ENCODE peak calls at places on chromosomes 6 and 20, in six cellular contexts. One of them, this sample, is unnamed.

GRCh38 chr6:502761-503160 is 111.2 kb downstream of the IRF4 start:
- DNase-seq in GM23338: no peak
- DNase-seq in fibroblast of lung: no peak
- DNase-seq in HCT116: no peak
- DNase-seq in mammary epithelial cell: no peak
- DNase-seq in GM23248: no peak
- DNase-seq in this sample: no peak

GRCh38 chr6:54958446-54958845 is 111.9 kb downstream of the FAM83B start:
- DNase-seq in GM23338: no peak
- DNase-seq in fibroblast of lung: no peak
- DNase-seq in HCT116: no peak
- DNase-seq in mammary epithelial cell: no peak
- DNase-seq in GM23248: no peak
- DNase-seq in this sample: no peak

GRCh38 chr20:36255445-36255844 is 19.2 kb downstream of the AAR2 start:
- DNase-seq in GM23338: no peak
- DNase-seq in fibroblast of lung: no peak
- DNase-seq in HCT116: no peak
- DNase-seq in mammary epithelial cell: no peak
- DNase-seq in GM23248: no peak
- DNase-seq in this sample: no peak

GRCh38 chr20:58054744-58055373 is 173.6 kb downstream of the ANKRD60 start:
- DNase-seq in GM23338: peak; percentile 26
- DNase-seq in fibroblast of lung: no peak
- DNase-seq in HCT116: no peak
- DNase-seq in mammary epithelial cell: no peak
- DNase-seq in GM23248: peak; percentile 46
- DNase-seq in this sample: peak; percentile 35

GRCh38 chr20:9408422-9409300 is 105.7 kb upstream of the LAMP5 start:
- DNase-seq in GM23338: no peak
- DNase-seq in fibroblast of lung: peak; percentile 64
- DNase-seq in HCT116: no peak
- DNase-seq in mammary epithelial cell: peak; percentile 39
- DNase-seq in GM23248: peak; percentile 71
- DNase-seq in this sample: no peak

GRCh38 chr6:134171517-134171916 is 119.1 kb upstream of the SLC2A12 start:
- DNase-seq in GM23338: no peak
- DNase-seq in fibroblast of lung: peak; percentile 18
- DNase-seq in HCT116: no peak
- DNase-seq in mammary epithelial cell: peak; percentile 41
- DNase-seq in GM23248: no peak
- DNase-seq in this sample: no peak

GRCh38 chr20:48186447-48186846 is 401.2 kb upstream of the SULF2 start:
- DNase-seq in GM23338: no peak
- DNase-seq in fibroblast of lung: no peak
- DNase-seq in HCT116: no peak
- DNase-seq in mammary epithelial cell: peak; percentile 20
- DNase-seq in GM23248: no peak
- DNase-seq in this sample: no peak

GRCh38 chr6:2546941-2547716 is 203.6 kb downstream of the MYLK4 start:
- DNase-seq in GM23338: no peak
- DNase-seq in fibroblast of lung: peak; percentile 35
- DNase-seq in HCT116: no peak
- DNase-seq in mammary epithelial cell: no peak
- DNase-seq in GM23248: no peak
- DNase-seq in this sample: no peak

GRCh38 chr20:43205699-43206098 is 16.0 kb upstream of the PTPRT start:
- DNase-seq in GM23338: no peak
- DNase-seq in fibroblast of lung: no peak
- DNase-seq in HCT116: no peak
- DNase-seq in mammary epithelial cell: no peak
- DNase-seq in GM23248: no peak
- DNase-seq in this sample: no peak

GRCh38 chr6:81950877-81951276 is 198.4 kb upstream of the TENT5A start:
- DNase-seq in GM23338: no peak
- DNase-seq in fibroblast of lung: peak; percentile 28
- DNase-seq in HCT116: peak; percentile 37
- DNase-seq in mammary epithelial cell: peak; percentile 72
- DNase-seq in GM23248: peak; percentile 66
- DNase-seq in this sample: no peak

GRCh38 chr6:26554669-26555504 is 16.7 kb downstream of the HMGN4 start:
- DNase-seq in GM23338: peak; percentile 68
- DNase-seq in fibroblast of lung: peak; percentile 67
- DNase-seq in HCT116: no peak
- DNase-seq in mammary epithelial cell: peak; percentile 54
- DNase-seq in GM23248: peak; percentile 69
- DNase-seq in this sample: peak; percentile 62

GRCh38 chr6:8758412-8758811 is 323.1 kb upstream of the SLC35B3 start:
- DNase-seq in GM23338: no peak
- DNase-seq in fibroblast of lung: no peak
- DNase-seq in HCT116: no peak
- DNase-seq in mammary epithelial cell: no peak
- DNase-seq in GM23248: no peak
- DNase-seq in this sample: no peak

GRCh38 chr6:119445666-119446622 is 96.4 kb upstream of the MAN1A1 start:
- DNase-seq in GM23338: peak; percentile 21
- DNase-seq in fibroblast of lung: peak; percentile 68
- DNase-seq in HCT116: no peak
- DNase-seq in mammary epithelial cell: peak; percentile 51
- DNase-seq in GM23248: peak; percentile 64
- DNase-seq in this sample: peak; percentile 16

GRCh38 chr20:48745330-48745729 is 82.5 kb downstream of the PREX1 start:
- DNase-seq in GM23338: no peak
- DNase-seq in fibroblast of lung: peak; percentile 28
- DNase-seq in HCT116: no peak
- DNase-seq in mammary epithelial cell: no peak
- DNase-seq in GM23248: peak; percentile 13
- DNase-seq in this sample: no peak

GRCh38 chr6:127069659-127070279 is 48.7 kb upstream of the RSPO3 start:
- DNase-seq in GM23338: peak; percentile 75
- DNase-seq in fibroblast of lung: peak; percentile 51
- DNase-seq in HCT116: peak; percentile 36
- DNase-seq in mammary epithelial cell: peak; percentile 11
- DNase-seq in GM23248: peak; percentile 55
- DNase-seq in this sample: peak; percentile 46

GRCh38 chr6:110664933-110665332 is 150.3 kb downstream of the CDK19 start:
- DNase-seq in GM23338: no peak
- DNase-seq in fibroblast of lung: peak; percentile 36
- DNase-seq in HCT116: no peak
- DNase-seq in mammary epithelial cell: no peak
- DNase-seq in GM23248: peak; percentile 21
- DNase-seq in this sample: no peak

GRCh38 chr20:2364014-2364413 is 16.7 kb upstream of the TGM6 start:
- DNase-seq in GM23338: no peak
- DNase-seq in fibroblast of lung: no peak
- DNase-seq in HCT116: no peak
- DNase-seq in mammary epithelial cell: peak; percentile 57
- DNase-seq in GM23248: peak; percentile 87
- DNase-seq in this sample: no peak

GRCh38 chr6:38354905-38355304 is 284.8 kb downstream of the BTBD9 start:
- DNase-seq in GM23338: no peak
- DNase-seq in fibroblast of lung: no peak
- DNase-seq in HCT116: no peak
- DNase-seq in mammary epithelial cell: no peak
- DNase-seq in GM23248: no peak
- DNase-seq in this sample: no peak

GRCh38 chr6:134398453-134398852 is 80.5 kb upstream of the SGK1 start:
- DNase-seq in GM23338: no peak
- DNase-seq in fibroblast of lung: no peak
- DNase-seq in HCT116: no peak
- DNase-seq in mammary epithelial cell: no peak
- DNase-seq in GM23248: no peak
- DNase-seq in this sample: no peak

GRCh38 chr20:3786665-3787639 is at the start of gene CENPB:
- DNase-seq in GM23338: peak; percentile 93
- DNase-seq in fibroblast of lung: peak; percentile 81
- DNase-seq in HCT116: peak; percentile 57
- DNase-seq in mammary epithelial cell: peak; percentile 81
- DNase-seq in GM23248: peak; percentile 95
- DNase-seq in this sample: peak; percentile 95

GRCh38 chr20:32638848-32639247 is 34.9 kb downstream of the C20orf203 start:
- DNase-seq in GM23338: peak; percentile 56
- DNase-seq in fibroblast of lung: no peak
- DNase-seq in HCT116: no peak
- DNase-seq in mammary epithelial cell: peak; percentile 91
- DNase-seq in GM23248: peak; percentile 31
- DNase-seq in this sample: no peak

GRCh38 chr20:41631826-41632225 is 13.6 kb upstream of the CHD6 start:
- DNase-seq in GM23338: no peak
- DNase-seq in fibroblast of lung: peak; percentile 35
- DNase-seq in HCT116: no peak
- DNase-seq in mammary epithelial cell: peak; percentile 6
- DNase-seq in GM23248: peak; percentile 83
- DNase-seq in this sample: no peak

GRCh38 chr6:116665464-116665863 is 3.1 kb downstream of the ZUP1 start:
- DNase-seq in GM23338: no peak
- DNase-seq in fibroblast of lung: no peak
- DNase-seq in HCT116: no peak
- DNase-seq in mammary epithelial cell: no peak
- DNase-seq in GM23248: no peak
- DNase-seq in this sample: no peak

GRCh38 chr6:45555981-45556771 is 178.4 kb upstream of the SUPT3H start:
- DNase-seq in GM23338: no peak
- DNase-seq in fibroblast of lung: peak; percentile 68
- DNase-seq in HCT116: no peak
- DNase-seq in mammary epithelial cell: no peak
- DNase-seq in GM23248: peak; percentile 60
- DNase-seq in this sample: peak; percentile 37

GRCh38 chr6:49202923-49203322 is 260.1 kb downstream of the MMUT start:
- DNase-seq in GM23338: no peak
- DNase-seq in fibroblast of lung: no peak
- DNase-seq in HCT116: no peak
- DNase-seq in mammary epithelial cell: peak; percentile 54
- DNase-seq in GM23248: no peak
- DNase-seq in this sample: no peak

GRCh38 chr20:14208956-14209355 is 128.5 kb downstream of the FLRT3 start:
- DNase-seq in GM23338: no peak
- DNase-seq in fibroblast of lung: no peak
- DNase-seq in HCT116: no peak
- DNase-seq in mammary epithelial cell: no peak
- DNase-seq in GM23248: no peak
- DNase-seq in this sample: no peak

GRCh38 chr20:14198416-14198815 is 139.0 kb downstream of the FLRT3 start:
- DNase-seq in GM23338: no peak
- DNase-seq in fibroblast of lung: no peak
- DNase-seq in HCT116: no peak
- DNase-seq in mammary epithelial cell: no peak
- DNase-seq in GM23248: no peak
- DNase-seq in this sample: no peak

GRCh38 chr20:14207591-14207990 is 129.8 kb downstream of the FLRT3 start:
- DNase-seq in GM23338: no peak
- DNase-seq in fibroblast of lung: no peak
- DNase-seq in HCT116: no peak
- DNase-seq in mammary epithelial cell: no peak
- DNase-seq in GM23248: no peak
- DNase-seq in this sample: no peak

GRCh38 chr20:14199111-14199510 is 138.3 kb downstream of the FLRT3 start:
- DNase-seq in GM23338: no peak
- DNase-seq in fibroblast of lung: no peak
- DNase-seq in HCT116: no peak
- DNase-seq in mammary epithelial cell: no peak
- DNase-seq in GM23248: no peak
- DNase-seq in this sample: no peak

DNA sequence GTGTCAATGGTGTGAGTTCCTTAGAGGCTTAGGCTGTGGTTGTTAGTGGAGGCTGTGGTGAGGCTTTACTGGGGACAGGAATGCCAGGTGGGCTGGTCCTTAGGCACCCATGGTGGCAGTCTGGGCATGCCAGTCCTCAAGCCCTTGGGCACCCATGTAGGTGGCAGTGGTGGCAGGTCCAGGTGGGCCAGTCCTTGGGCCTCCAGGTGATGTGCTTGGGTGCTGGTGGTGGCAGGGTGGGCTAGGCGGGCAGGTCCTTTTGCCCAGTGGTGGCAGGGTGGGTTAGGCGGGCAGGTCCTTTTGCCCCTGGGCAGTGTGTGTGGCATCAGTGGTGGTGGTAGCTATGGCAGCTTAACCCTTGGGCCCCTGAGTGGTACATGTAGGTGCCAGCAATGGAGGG is 133.8 kb downstream of the FLRT3 start:
- DNase-seq in GM23338: no peak
- DNase-seq in fibroblast of lung: no peak
- DNase-seq in HCT116: no peak
- DNase-seq in mammary epithelial cell: no peak
- DNase-seq in GM23248: no peak
- DNase-seq in this sample: no peak
- TF ChIP-seq EZH2 in GM23338: no peak
- TF ChIP-seq EZH2 in fibroblast of lung: no peak
- TF ChIP-seq EZH2 in HCT116: no peak
- TF ChIP-seq EZH2 in mammary epithelial cell: no peak
- TF ChIP-seq EZH2 in GM23248: no peak
- TF ChIP-seq EZH2 in this sample: no peak

DNA sequence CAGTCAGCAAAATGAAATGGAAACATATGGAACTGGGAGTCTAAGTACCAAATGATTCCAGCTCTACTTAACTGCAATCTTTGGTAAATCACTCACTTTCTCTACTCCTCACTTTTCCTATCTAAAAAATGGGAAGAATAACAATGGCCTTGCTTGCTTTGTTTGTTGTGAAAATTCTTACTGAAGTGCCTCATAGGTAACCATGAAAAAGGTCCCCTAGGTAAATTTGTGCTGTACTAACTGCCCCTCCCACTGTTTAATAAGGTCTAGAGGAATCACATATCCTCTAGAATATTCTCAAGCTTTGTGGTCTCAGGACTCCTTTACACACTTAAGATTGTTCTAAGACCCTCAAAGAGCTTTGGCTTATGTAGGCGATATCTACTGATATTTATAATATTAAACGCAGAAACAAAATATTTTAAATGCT is 63.8 kb downstream of the ARHGAP18 start:
- DNase-seq in GM23338: no peak
- DNase-seq in fibroblast of lung: no peak
- DNase-seq in HCT116: no peak
- DNase-seq in mammary epithelial cell: no peak
- DNase-seq in GM23248: no peak
- DNase-seq in this sample: no peak
- H2AFZ ChIP-seq in GM23338: no peak overlapping the region
- H2AFZ ChIP-seq in fibroblast of lung: no peak overlapping the region
- H2AFZ ChIP-seq in HCT116: no peak overlapping the region
- H2AFZ ChIP-seq in mammary epithelial cell: no peak overlapping the region
- H2AFZ ChIP-seq in GM23248: peak overlapping the region; percentile 57
- H2AFZ ChIP-seq in this sample: no peak overlapping the region

GRCh38 chr6:33620584-33621395 is at the start of gene ITPR3:
- DNase-seq in GM23338: peak; percentile 66
- DNase-seq in fibroblast of lung: peak; percentile 71
- DNase-seq in HCT116: peak; percentile 37
- DNase-seq in mammary epithelial cell: peak; percentile 83
- DNase-seq in GM23248: peak; percentile 72
- DNase-seq in this sample: peak; percentile 78
- TF ChIP-seq EZH2 in GM23338: no peak
- TF ChIP-seq EZH2 in fibroblast of lung: no peak
- TF ChIP-seq EZH2 in HCT116: no peak
- TF ChIP-seq EZH2 in mammary epithelial cell: no peak
- TF ChIP-seq EZH2 in GM23248: no peak
- TF ChIP-seq EZH2 in this sample: no peak

DNA sequence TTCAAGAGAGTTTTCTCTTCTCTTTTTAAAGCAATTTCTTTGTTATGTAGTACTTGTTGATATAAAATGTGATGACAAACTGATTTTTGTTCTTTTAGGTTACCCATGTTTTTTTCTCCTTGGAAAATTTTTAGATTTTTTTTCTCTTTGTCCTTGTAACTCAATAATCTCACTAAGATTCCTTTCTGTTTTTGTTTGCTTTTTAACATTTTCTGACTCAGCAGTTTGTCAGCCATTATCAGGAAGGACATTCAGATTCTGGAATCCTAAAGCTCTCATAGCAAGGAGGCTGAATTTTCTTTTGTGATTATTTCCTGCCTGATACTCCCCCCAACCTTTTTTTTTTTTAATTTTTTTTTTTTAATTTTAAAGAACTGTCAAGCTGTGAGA is 75.2 kb upstream of the CITED2 start:
- DNase-seq in GM23338: peak; percentile 22
- DNase-seq in fibroblast of lung: peak; percentile 36
- DNase-seq in HCT116: no peak
- DNase-seq in mammary epithelial cell: no peak
- DNase-seq in GM23248: peak; percentile 51
- DNase-seq in this sample: no peak
- H2AFZ ChIP-seq in GM23338: peak overlapping the region; percentile 1
- H2AFZ ChIP-seq in fibroblast of lung: no peak overlapping the region
- H2AFZ ChIP-seq in HCT116: peak overlapping the region; percentile 7
- H2AFZ ChIP-seq in mammary epithelial cell: no peak overlapping the region
- H2AFZ ChIP-seq in GM23248: peak overlapping the region; percentile 77
- H2AFZ ChIP-seq in this sample: no peak overlapping the region